ENCODE peak calls at places on chromosomes 2 and 18, in five cellular contexts. I is esophagus squamous epithelium, B is SW 1271, V is left colon, P is coronary artery. H is an unnamed sample.

GRCh38 chr2:47147011-47147410 is 8.1 kb downstream of the STPG4 start:
- DNase-seq in I (no peak), B (no peak), V (no peak), P (no peak), H (no peak)

GRCh38 chr2:154813636-154814035 is 115.1 kb downstream of the KCNJ3 start:
- DNase-seq in I (no peak), B (no peak), V (no peak), P (no peak), H (no peak)

GRCh38 chr2:207216454-207216853 is 50.7 kb upstream of the KLF7 start:
- DNase-seq in I (no peak), B (no peak), V (no peak), P (no peak), H (no peak)

GRCh38 chr2:58010599-58010998 is 36.0 kb upstream of the VRK2 start:
- DNase-seq in I (no peak), B (no peak), V (no peak), P (no peak), H (no peak)

GRCh38 chr2:55156326-55156725 is 75.8 kb downstream of the CLHC1 start:
- DNase-seq in I (no peak), B (no peak), V (no peak), P (no peak), H (no peak)

GRCh38 chr2:233331536-233331935 is 22.8 kb upstream of the DGKD start:
- DNase-seq in I (peak; percentile 25), B (no peak), V (peak; percentile 77), P (no peak), H (peak; percentile 79)

GRCh38 chr2:230011617-230012016 is 57.1 kb downstream of the SLC16A14 start:
- DNase-seq in I (no peak), B (no peak), V (no peak), P (no peak), H (no peak)

GRCh38 chr18:62672600-62672999 is 42.7 kb upstream of the PHLPP1 start:
- DNase-seq in I (no peak), B (no peak), V (no peak), P (no peak), H (no peak)

GRCh38 chr2:3075316-3075715 is 302.3 kb downstream of the EIPR1 start:
- DNase-seq in I (no peak), B (no peak), V (no peak), P (no peak), H (no peak)

GRCh38 chr2:46034535-46034934 is 262.7 kb upstream of the EPAS1 start:
- DNase-seq in I (no peak), B (no peak), V (no peak), P (no peak), H (no peak)

GRCh38 chr2:240235811-240236210 is 95.4 kb upstream of the OTOS start:
- DNase-seq in I (no peak), B (no peak), V (no peak), P (peak; percentile 50), H (no peak)

GRCh38 chr2:196259507-196260481 is 88.4 kb upstream of the STK17B start:
- DNase-seq in I (no peak), B (no peak), V (no peak), P (no peak), H (no peak)

GRCh38 chr2:208653383-208653782 is 246.8 kb downstream of the PTH2R start:
- DNase-seq in I (no peak), B (no peak), V (no peak), P (no peak), H (no peak)

GRCh38 chr18:61286867-61287266 is 46.4 kb upstream of the CDH20 start:
- DNase-seq in I (no peak), B (no peak), V (no peak), P (no peak), H (no peak)

GRCh38 chr2:69489793-69490192 is 52.6 kb upstream of the NFU1 start:
- DNase-seq in I (no peak), B (no peak), V (no peak), P (no peak), H (no peak)

GRCh38 chr2:119170504-119170903 is 12.0 kb upstream of the C1QL2 start:
- DNase-seq in I (no peak), B (no peak), V (no peak), P (no peak), H (no peak)

GRCh38 chr2:8312861-8313768 is 368.7 kb upstream of the ID2 start:
- DNase-seq in I (no peak), B (no peak), V (no peak), P (peak; percentile 12), H (no peak)

GRCh38 chr2:233867993-233868532 is at the start of gene MSL3B:
- DNase-seq in I (no peak), B (peak; percentile 53), V (no peak), P (no peak), H (no peak)

GRCh38 chr2:37454851-37455762 is 110.7 kb downstream of the QPCT start:
- DNase-seq in I (no peak), B (no peak), V (no peak), P (no peak), H (no peak)

GRCh38 chr2:63680455-63680854 is 91.7 kb downstream of the MDH1 start:
- DNase-seq in I (no peak), B (no peak), V (no peak), P (no peak), H (no peak)

GRCh38 chr18:10072659-10073309 is 159.0 kb downstream of the VAPA start:
- DNase-seq in I (no peak), B (no peak), V (no peak), P (no peak), H (no peak)

GRCh38 chr2:143694335-143694734 is 565.1 kb downstream of the ARHGAP15 start:
- DNase-seq in I (no peak), B (no peak), V (no peak), P (no peak), H (no peak)

GRCh38 chr2:146734042-146734715 is 1110.7 kb upstream of the ACVR2A start:
- DNase-seq in I (no peak), B (peak; percentile 45), V (no peak), P (no peak), H (no peak)

GRCh38 chr2:197777823-197778407 is 7.2 kb downstream of the BOLL start:
- DNase-seq in I (no peak), B (peak; percentile 38), V (no peak), P (no peak), H (no peak)

GRCh38 chr2:5067816-5068215 is 624.4 kb upstream of the SOX11 start:
- DNase-seq in I (no peak), B (no peak), V (no peak), P (no peak), H (no peak)

GRCh38 chr18:56196495-56197225 is 441.7 kb downstream of the TXNL1 start:
- DNase-seq in I (no peak), B (no peak), V (no peak), P (no peak), H (no peak)

GRCh38 chr18:78735131-78736014 is 244.2 kb upstream of the SALL3 start:
- DNase-seq in I (no peak), B (no peak), V (no peak), P (peak; percentile 49), H (no peak)

GRCh38 chr2:95312543-95313205 is 15.5 kb downstream of the KCNIP3 start:
- DNase-seq in I (no peak), B (no peak), V (no peak), P (no peak), H (no peak)

GRCh38 chr2:110216803-110217202 is 4.5 kb upstream of the MTLN start:
- DNase-seq in I (no peak), B (no peak), V (no peak), P (no peak), H (no peak)